ENCODE peak calls at places on chromosomes 3 and 15, in nine cellular contexts. S is SK-N-SH; W is glutamatergic neuron; N is OCI-LY7; T is psoas muscle; Q is lower leg skin; K is CD8-positive, alpha-beta T cell; M is K562; G is ovary. V is an unnamed sample.
A peak's percentile ranks its signal among the peaks of the same experiment; 100 is the strongest.

GRCh38 chr3:55487376-55488241 is 503 bp upstream of the WNT5A start:
- DNase-seq in W (peak; percentile 54), T (peak; percentile 28), M (no peak), K (no peak), G (peak; percentile 63), N (peak; percentile 53), S (peak; percentile 74), Q (peak; percentile 85), V (peak; percentile 59)

GRCh38 chr15:74275957-74276356 is 39.8 kb downstream of the CCDC33 start:
- DNase-seq in W (no peak), T (no peak), G (no peak), M (peak; percentile 77), N (peak; percentile 19), Q (no peak), K (no peak), S (peak; percentile 51), V (no peak)

GRCh38 chr3:141412087-141412935 is 44.0 kb downstream of the ZBTB38 start:
- DNase-seq in T (no peak), K (peak; percentile 55), Q (no peak), S (no peak), M (peak; percentile 28), W (no peak), N (peak; percentile 22), G (peak; percentile 62), V (peak; percentile 51)

GRCh38 chr3:78689378-78689777 is 1078.4 kb downstream of the ROBO1 start:
- DNase-seq in M (no peak), G (no peak), K (no peak), Q (no peak), S (no peak), N (no peak), T (no peak), W (no peak), V (no peak)

GRCh38 chr15:97978408-97979130 is 18.1 kb downstream of the ARRDC4 start:
- DNase-seq in Q (no peak), K (no peak), G (no peak), N (no peak), W (no peak), M (peak; percentile 17), T (no peak), S (no peak), V (no peak)

GRCh38 chr15:79136434-79137046 is 46.0 kb upstream of the RASGRF1 start:
- DNase-seq in M (no peak), T (no peak), K (no peak), N (no peak), S (no peak), G (no peak), W (no peak), Q (no peak), V (no peak)

GRCh38 chr3:14780927-14781507 is 37.7 kb upstream of the FGD5 start:
- DNase-seq in K (no peak), W (peak; percentile 75), G (no peak), S (no peak), Q (peak; percentile 83), T (peak; percentile 35), M (peak; percentile 75), N (peak; percentile 82), V (peak; percentile 82)

GRCh38 chr15:45157974-45158373 is 28.2 kb downstream of the DUOX1 start:
- DNase-seq in S (no peak), K (no peak), G (no peak), W (no peak), T (no peak), Q (no peak), M (no peak), N (no peak), V (no peak)

GRCh38 chr3:21920431-21920830 is 169.4 kb upstream of the ZNF385D start:
- DNase-seq in M (no peak), N (no peak), S (no peak), K (no peak), Q (no peak), T (no peak), G (no peak), W (no peak), V (no peak)

GRCh38 chr3:160956785-160957184 is 148.4 kb downstream of the B3GALNT1 start:
- DNase-seq in G (no peak), K (no peak), S (no peak), T (no peak), N (peak; percentile 42), Q (no peak), W (no peak), M (no peak), V (peak; percentile 49)

GRCh38 chr3:163490119-163490518 is 1588.2 kb downstream of the SI start:
- DNase-seq in G (no peak), N (peak; percentile 21), W (peak; percentile 73), S (no peak), Q (no peak), T (no peak), M (peak; percentile 9), K (no peak), V (peak; percentile 31)

GRCh38 chr3:133196527-133196926 is 158.3 kb downstream of the TMEM108 start:
- DNase-seq in Q (no peak), N (no peak), K (no peak), M (no peak), S (no peak), G (no peak), T (no peak), W (no peak), V (no peak)

GRCh38 chr15:40048155-40048792 is 9.3 kb upstream of the SRP14 start:
- DNase-seq in N (peak; percentile 83), W (no peak), Q (no peak), T (no peak), M (no peak), K (peak; percentile 43), S (no peak), G (no peak), V (no peak)

GRCh38 chr3:102353804-102354203 is 81.0 kb upstream of the ZPLD1 start:
- DNase-seq in N (no peak), T (no peak), K (no peak), M (no peak), G (no peak), S (no peak), Q (no peak), W (no peak), V (no peak)

GRCh38 chr3:17195192-17195611 is 310.4 kb downstream of the PLCL2 start:
- DNase-seq in G (no peak), W (no peak), T (no peak), S (no peak), N (peak; percentile 97), Q (no peak), M (no peak), K (no peak), V (peak; percentile 56)

GRCh38 chr3:148882288-148882687 is 17.2 kb downstream of the CPA3 start:
- DNase-seq in N (no peak), Q (no peak), T (no peak), K (no peak), G (no peak), S (no peak), M (no peak), W (no peak), V (no peak)

DNA sequence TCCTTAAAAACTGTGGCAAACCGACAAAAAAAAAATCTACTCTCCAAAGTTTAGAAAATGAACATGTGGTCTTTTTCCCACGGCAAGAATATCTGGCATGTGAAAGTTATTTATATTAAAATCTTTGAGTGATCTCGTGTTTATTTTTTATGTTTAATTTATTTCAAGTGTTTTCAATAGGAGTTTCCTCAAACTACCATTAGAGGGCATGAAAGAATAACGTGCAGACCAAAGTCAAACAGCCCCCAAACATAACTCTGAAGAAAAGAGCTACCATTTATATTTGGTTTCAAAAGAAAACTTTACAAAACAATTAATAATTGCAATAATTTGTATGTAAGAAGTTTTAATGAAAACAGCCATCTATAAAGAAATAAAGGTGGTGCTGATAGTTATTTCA is 286.3 kb downstream of the ZIC4 start:
- DNase-seq in G (no peak), W (no peak), M (no peak), N (no peak), T (no peak), Q (no peak), S (peak; percentile 2), K (no peak), V (no peak)
- TF ChIP-seq CTCF in G (no peak), W (peak; percentile 14), M (no peak), N (peak; percentile 59), T (peak; percentile 9), Q (no peak), S (peak; percentile 66), K (no peak), V (no peak)

DNA sequence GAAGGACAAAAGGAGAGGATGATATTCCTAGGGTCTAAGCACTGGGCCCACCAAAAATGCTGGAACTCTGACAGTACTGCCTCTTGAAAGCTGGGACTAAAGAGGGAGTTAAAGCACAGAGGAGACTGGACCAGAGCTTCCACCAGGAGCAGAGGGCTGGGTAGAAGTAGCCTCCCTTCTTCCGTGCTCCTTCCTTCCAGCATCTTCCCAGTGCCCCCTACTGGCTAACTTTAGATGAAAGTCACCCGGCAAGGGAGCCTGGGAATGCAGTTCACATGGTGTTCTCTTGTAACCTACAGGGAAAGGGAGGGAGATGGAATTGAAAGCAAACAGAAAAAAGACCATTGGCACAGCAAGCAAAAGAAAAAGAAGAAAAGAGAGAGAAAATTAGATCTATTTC is 106.1 kb upstream of the COL8A1 start:
- DNase-seq in S (peak; percentile 8), K (no peak), G (no peak), T (no peak), W (peak; percentile 53), Q (no peak), N (peak; percentile 24), M (peak; percentile 26), V (peak; percentile 20)
- TF ChIP-seq CTCF in S (peak; percentile 67), K (no peak), G (no peak), T (peak; percentile 29), W (peak; percentile 57), Q (no peak), N (peak; percentile 74), M (peak; percentile 50), V (peak; percentile 60)

DNA sequence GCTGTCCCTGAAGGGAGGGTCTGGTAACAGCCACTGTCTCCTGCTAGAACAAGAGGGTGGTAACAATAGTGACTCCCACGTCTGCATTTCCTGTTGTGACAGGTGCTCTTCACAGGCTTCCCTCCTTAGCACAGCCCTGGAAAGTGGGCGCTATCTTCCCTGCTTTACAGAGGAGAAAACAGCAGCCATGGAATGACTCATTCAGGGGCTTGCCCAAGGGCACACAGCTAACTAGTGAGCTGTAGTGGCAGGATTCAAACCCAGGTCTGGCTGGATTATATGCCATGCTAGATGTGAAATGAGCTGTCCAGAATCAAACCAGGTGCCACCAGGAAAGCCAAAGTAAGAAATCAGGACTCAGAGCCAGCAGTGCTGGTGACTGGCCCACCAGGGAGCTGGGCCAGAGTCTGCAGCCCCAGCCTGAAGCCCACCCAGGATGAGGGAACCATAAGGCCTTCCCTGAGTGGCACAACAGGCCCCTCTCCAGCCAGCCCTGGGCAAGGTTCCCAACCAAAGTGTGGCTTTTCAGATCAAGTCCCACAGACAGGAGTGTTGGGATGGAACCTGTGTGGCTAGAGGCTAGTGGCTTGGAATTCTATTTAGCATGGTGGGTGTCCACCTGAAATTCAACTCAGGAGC is 102.4 kb downstream of the ETFA start:
- DNase-seq in K (no peak), T (no peak), G (no peak), N (no peak), Q (no peak), S (no peak), W (no peak), M (no peak), V (peak; percentile 25)
- TF ChIP-seq CTCF in K (no peak), T (no peak), G (no peak), N (no peak), Q (no peak), S (no peak), W (no peak), M (no peak), V (no peak)

GRCh38 chr3:10474847-10475246 is 30.5 kb downstream of the ATP2B2 start:
- DNase-seq in S (no peak), N (peak; percentile 7), K (no peak), Q (no peak), G (no peak), T (no peak), W (no peak), M (no peak), V (peak; percentile 73)
- TF ChIP-seq CTCF in S (no peak), N (no peak), K (no peak), Q (no peak), G (no peak), T (no peak), W (no peak), M (no peak), V (peak; percentile 43)